ENCODE peak calls at places on chromosome 17, in seven cellular contexts. D, A, V, I, S, J and H are unnamed samples.

GRCh38 chr17:38587956-38588771 is 17.6 kb downstream of the SRCIN1 start:
- DNase-seq in D (no peak), A (no peak), V (no peak), I (no peak), S (no peak), J (no peak), H (no peak)

GRCh38 chr17:4950075-4950756 is 703 bp upstream of the ENO3 start:
- DNase-seq in D (peak), A (peak), V (no peak), I (no peak), S (peak), J (peak), H (peak)

GRCh38 chr17:48123111-48123510 is 15.5 kb downstream of the SNX11 start:
- DNase-seq in D (no peak), A (no peak), V (no peak), I (no peak), S (no peak), J (no peak), H (no peak)

GRCh38 chr17:76121932-76122383 is 18.4 kb upstream of the EXOC7 start:
- DNase-seq in D (no peak), A (no peak), V (no peak), I (no peak), S (peak), J (no peak), H (no peak)

GRCh38 chr17:69417545-69418483 is 3.3 kb downstream of the MAP2K6 start:
- DNase-seq in D (no peak), A (no peak), V (no peak), I (no peak), S (no peak), J (no peak), H (no peak)

GRCh38 chr17:7308625-7309433 is 1.4 kb downstream of the EIF5A start:
- DNase-seq in D (peak), A (peak), V (peak), I (peak), S (peak), J (peak), H (peak)

GRCh38 chr17:70084476-70084875 is 9.5 kb downstream of the KCNJ16 start:
- DNase-seq in D (no peak), A (no peak), V (peak), I (peak), S (no peak), J (no peak), H (no peak)

GRCh38 chr17:17412331-17412730 is 64.5 kb upstream of the MED9 start:
- DNase-seq in D (no peak), A (no peak), V (no peak), I (peak), S (no peak), J (no peak), H (no peak)

GRCh38 chr17:67636312-67636711 is 81.4 kb upstream of the NOL11 start:
- DNase-seq in D (no peak), A (no peak), V (no peak), I (no peak), S (no peak), J (no peak), H (no peak)

GRCh38 chr17:19364699-19365498 is 2.4 kb upstream of the B9D1 start:
- DNase-seq in D (no peak), A (no peak), V (no peak), I (no peak), S (no peak), J (peak), H (no peak)

GRCh38 chr17:4856271-4856936 is 23.3 kb downstream of the MINK1 start:
- DNase-seq in D (no peak), A (no peak), V (no peak), I (no peak), S (no peak), J (no peak), H (no peak)

GRCh38 chr17:80754846-80755245 is 210.2 kb downstream of the RPTOR start:
- DNase-seq in D (no peak), A (no peak), V (no peak), I (no peak), S (no peak), J (no peak), H (no peak)

GRCh38 chr17:35069311-35069710 is 5.8 kb upstream of the RFFL start:
- DNase-seq in D (no peak), A (no peak), V (no peak), I (peak), S (no peak), J (no peak), H (peak)

GRCh38 chr17:35068249-35068648 is 4.7 kb upstream of the RFFL start:
- DNase-seq in D (no peak), A (no peak), V (no peak), I (no peak), S (no peak), J (no peak), H (peak)

GRCh38 chr17:35065880-35066279 is 2.4 kb upstream of the RFFL start:
- DNase-seq in D (no peak), A (no peak), V (no peak), I (no peak), S (no peak), J (no peak), H (no peak)

GRCh38 chr17:35062284-35062683 is 1.2 kb downstream of the RFFL start:
- DNase-seq in D (no peak), A (no peak), V (no peak), I (no peak), S (no peak), J (no peak), H (no peak)

DNA sequence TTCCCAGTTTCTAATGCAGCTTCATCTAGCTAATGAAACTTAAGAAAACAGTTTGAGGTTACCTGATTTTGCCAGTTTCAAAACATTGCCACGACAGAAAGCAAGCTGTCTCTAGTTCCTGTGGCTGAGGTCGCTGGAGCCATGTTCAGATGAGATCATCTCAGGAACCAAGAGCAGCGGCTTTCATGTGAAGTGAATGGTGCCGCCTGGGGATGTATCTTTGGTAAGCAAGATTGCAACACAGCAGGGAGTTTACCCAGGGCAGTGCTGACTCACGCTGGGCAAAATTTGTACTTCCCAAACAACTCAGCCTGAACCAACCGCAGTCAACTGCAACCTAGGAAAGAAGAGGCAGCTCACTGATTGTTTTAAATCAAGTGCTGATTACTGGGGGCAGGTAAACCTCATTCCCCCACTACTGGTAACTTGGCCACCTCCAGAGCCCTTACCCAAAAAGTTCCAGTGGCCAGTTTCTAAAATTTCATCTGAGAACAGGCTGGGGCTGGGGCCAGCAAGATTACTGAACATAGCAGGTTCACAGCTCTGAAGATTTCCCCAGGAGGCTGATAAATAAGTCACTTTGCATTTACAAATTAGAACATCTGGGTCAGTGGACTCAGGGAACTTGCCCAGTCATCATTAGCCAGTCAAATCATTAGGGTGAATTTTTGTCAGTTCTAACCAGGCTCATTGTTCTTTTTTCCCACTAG is at the start of gene RFFL:
- DNase-seq in D (peak), A (peak), V (peak), I (peak), S (peak), J (peak), H (peak)
- TF ChIP-seq CTCF in D (peak), A (no peak), V (peak), I (peak), S (no peak), J (peak), H (no peak)

GRCh38 chr17:59368218-59368857 is 36.9 kb downstream of the YPEL2 start:
- DNase-seq in D (no peak), A (no peak), V (no peak), I (no peak), S (no peak), J (no peak), H (no peak)

GRCh38 chr17:59372138-59372751 is 40.8 kb downstream of the YPEL2 start:
- DNase-seq in D (no peak), A (no peak), V (peak), I (peak), S (peak), J (no peak), H (peak)

GRCh38 chr17:59369026-59369724 is 37.7 kb downstream of the YPEL2 start:
- DNase-seq in D (no peak), A (no peak), V (no peak), I (no peak), S (no peak), J (no peak), H (no peak)

GRCh38 chr17:59371426-59372099 is 40.1 kb downstream of the YPEL2 start:
- DNase-seq in D (peak), A (no peak), V (no peak), I (peak), S (peak), J (no peak), H (no peak)

GRCh38 chr17:59370580-59371299 is 39.3 kb downstream of the YPEL2 start:
- DNase-seq in D (no peak), A (no peak), V (no peak), I (no peak), S (no peak), J (no peak), H (no peak)
- H3K4me3 ChIP-seq in D (peak), A (no peak), V (no peak), I (no peak), S (no peak), J (no peak), H (no peak)

GRCh38 chr17:27597188-27597580 is 33.8 kb upstream of the LGALS9 start:
- DNase-seq in D (no peak), A (peak), V (no peak), I (no peak), S (no peak), J (no peak), H (no peak)

GRCh38 chr17:27595208-27595607 is 35.8 kb upstream of the LGALS9 start:
- DNase-seq in D (no peak), A (no peak), V (no peak), I (no peak), S (no peak), J (no peak), H (no peak)

GRCh38 chr17:27596106-27596505 is 34.9 kb upstream of the LGALS9 start:
- DNase-seq in D (no peak), A (no peak), V (peak), I (peak), S (no peak), J (no peak), H (no peak)

GRCh38 chr17:27597783-27598320 is 33.1 kb upstream of the LGALS9 start:
- DNase-seq in D (no peak), A (peak), V (no peak), I (no peak), S (no peak), J (no peak), H (no peak)

DNA sequence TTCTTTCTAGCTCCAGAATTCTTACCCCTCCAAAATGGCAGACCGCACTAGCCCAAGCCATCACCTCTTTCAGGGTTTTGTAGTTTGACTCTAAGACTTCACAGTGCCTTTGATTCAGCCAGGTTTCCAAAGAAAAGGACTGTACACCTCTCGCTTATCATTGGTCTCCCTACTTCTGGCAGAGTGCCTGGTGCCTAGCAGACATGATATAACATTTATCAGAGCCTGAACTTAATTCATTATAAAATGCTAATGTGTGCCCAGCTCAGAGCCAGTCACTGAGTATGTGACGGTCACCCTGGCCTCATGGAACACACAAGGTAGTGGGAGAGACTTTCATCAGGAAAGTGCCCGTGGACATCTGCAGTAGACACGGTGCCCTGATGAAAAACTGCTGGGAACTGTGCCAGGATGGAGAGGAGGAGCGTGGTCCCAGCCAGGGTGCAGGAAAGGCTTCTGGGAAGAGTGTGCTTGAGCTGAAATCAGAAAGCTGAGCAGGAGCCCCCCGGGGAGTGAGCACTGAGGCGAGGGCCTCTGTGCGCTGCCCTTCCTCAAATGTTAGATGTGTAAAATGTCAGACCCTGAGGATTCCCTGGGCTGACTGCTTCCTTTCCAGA is 34.3 kb upstream of the LGALS9 start:
- DNase-seq in D (no peak), A (peak), V (no peak), I (no peak), S (no peak), J (peak), H (no peak)
- TF ChIP-seq CTCF in D (no peak), A (no peak), V (no peak), I (no peak), S (no peak), J (no peak), H (no peak)

GRCh38 chr17:41538565-41538991 is 10.5 kb upstream of the KRT19 start:
- DNase-seq in D (no peak), A (no peak), V (no peak), I (no peak), S (no peak), J (no peak), H (no peak)

GRCh38 chr17:41537614-41537954 is 9.5 kb upstream of the KRT19 start:
- DNase-seq in D (no peak), A (no peak), V (no peak), I (no peak), S (no peak), J (no peak), H (no peak)

GRCh38 chr17:41537990-41538389 is 9.9 kb upstream of the KRT19 start:
- DNase-seq in D (no peak), A (no peak), V (peak), I (peak), S (no peak), J (no peak), H (no peak)

GRCh38 chr17:41535764-41536481 is 7.8 kb upstream of the KRT19 start:
- DNase-seq in D (no peak), A (no peak), V (no peak), I (no peak), S (peak), J (no peak), H (no peak)

DNA sequence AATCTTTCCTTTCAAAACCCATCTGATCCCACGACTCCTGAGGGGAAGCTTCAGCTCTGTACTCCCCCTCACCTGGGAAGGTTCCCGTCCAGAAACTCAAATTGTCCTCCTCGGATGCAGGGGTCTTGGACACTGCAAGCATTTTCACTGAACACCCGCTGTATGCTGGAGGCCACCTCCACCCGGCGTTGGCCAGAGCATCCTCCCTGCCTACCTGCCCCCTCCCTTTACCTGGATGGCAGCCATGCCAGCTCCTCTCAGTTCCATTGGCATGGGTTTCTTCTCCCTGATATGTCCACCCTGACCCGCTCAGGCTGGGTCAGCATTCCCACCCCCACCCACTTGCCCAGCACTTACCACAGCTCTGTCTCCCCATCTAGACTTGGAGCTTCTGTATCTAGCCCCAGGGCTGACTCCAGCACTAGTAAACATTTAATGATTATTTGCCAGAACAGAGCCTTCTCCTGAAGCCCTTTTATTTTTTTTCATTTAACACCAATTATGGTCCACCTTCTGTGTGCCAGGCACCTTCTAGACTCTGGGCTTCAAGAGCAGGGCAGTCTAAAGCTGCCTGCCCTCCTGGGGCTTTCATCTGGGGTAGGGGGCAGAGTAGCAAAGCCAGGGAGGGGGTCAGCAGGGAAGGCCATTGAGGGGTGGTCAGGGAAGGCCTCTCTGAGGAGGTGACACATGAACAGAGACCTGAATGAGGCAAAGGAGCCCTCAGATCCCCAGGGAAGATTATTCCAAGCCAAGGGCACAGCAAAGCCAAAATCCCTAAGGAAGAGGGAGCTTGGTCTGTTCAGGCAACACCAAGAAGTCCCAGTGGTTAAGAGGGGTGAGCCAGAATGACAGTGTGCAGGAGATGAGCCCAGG is 8.9 kb upstream of the KRT19 start:
- DNase-seq in D (no peak), A (no peak), V (no peak), I (no peak), S (no peak), J (no peak), H (no peak)
- H3K4me3 ChIP-seq in D (no peak), A (no peak), V (no peak), I (no peak), S (no peak), J (no peak), H (no peak)

GRCh38 chr17:28849281-28849680 is 5.5 kb upstream of the ERAL1 start:
- DNase-seq in D (no peak), A (peak), V (peak), I (no peak), S (no peak), J (peak), H (no peak)
- TF ChIP-seq CTCF in D (no peak), A (no peak), V (peak), I (no peak), S (no peak), J (peak), H (no peak)